ENCODE peak calls at places on chromosome 6, in seven cellular contexts. A is fibroblast of mammary gland, E is dorsolateral prefrontal cortex, C is astrocyte of the spinal cord, Q is natural killer cell, H is HCT116, P is heart left ventricle. G is an unnamed sample.
A peak's percentile ranks its signal among the peaks of the same experiment; 100 is the strongest.

GRCh38 chr6:168908166-168908565 is 345.5 kb downstream of the THBS2 start:
- DNase-seq in A (peak; percentile 95), E (no peak), C (peak; percentile 41), Q (no peak), H (no peak), P (no peak), G (no peak)

GRCh38 chr6:15249371-15250019 is 3.6 kb downstream of the JARID2 start:
- DNase-seq in A (no peak), E (no peak), C (no peak), Q (no peak), H (no peak), P (no peak), G (no peak)

GRCh38 chr6:120116343-120116742 is 766.8 kb upstream of the MAN1A1 start:
- DNase-seq in A (no peak), E (no peak), C (no peak), Q (no peak), H (no peak), P (no peak), G (no peak)

GRCh38 chr6:148514091-148514850 is 171.6 kb downstream of the SASH1 start:
- DNase-seq in A (peak; percentile 70), E (no peak), C (no peak), Q (no peak), H (no peak), P (no peak), G (no peak)

GRCh38 chr6:35294308-35294945 is 3.2 kb upstream of the DEF6 start:
- DNase-seq in A (peak; percentile 28), E (no peak), C (peak; percentile 33), Q (no peak), H (peak; percentile 23), P (no peak), G (peak; percentile 50)

GRCh38 chr6:149888659-149889058 is 9.3 kb downstream of the RAET1E start:
- DNase-seq in A (peak; percentile 67), E (no peak), C (no peak), Q (no peak), H (no peak), P (no peak), G (no peak)

GRCh38 chr6:16637635-16638034 is 123.6 kb downstream of the ATXN1 start:
- DNase-seq in A (peak; percentile 61), E (no peak), C (no peak), Q (no peak), H (no peak), P (no peak), G (no peak)

GRCh38 chr6:5936611-5937010 is 70.1 kb downstream of the NRN1 start:
- DNase-seq in A (peak; percentile 12), E (no peak), C (no peak), Q (no peak), H (no peak), P (no peak), G (no peak)

GRCh38 chr6:129124334-129124733 is 241.4 kb downstream of the LAMA2 start:
- DNase-seq in A (no peak), E (no peak), C (no peak), Q (no peak), H (no peak), P (no peak), G (no peak)

GRCh38 chr6:44676826-44677433 is 289.4 kb downstream of the CDC5L start:
- DNase-seq in A (peak; percentile 47), E (no peak), C (no peak), Q (no peak), H (no peak), P (no peak), G (no peak)

GRCh38 chr6:170135821-170136471 is 154.9 kb downstream of the DLL1 start:
- DNase-seq in A (no peak), E (no peak), C (no peak), Q (peak; percentile 14), H (no peak), P (peak; percentile 63), G (no peak)

GRCh38 chr6:12371641-12372146 is 81.5 kb downstream of the EDN1 start:
- DNase-seq in A (no peak), E (no peak), C (no peak), Q (no peak), H (no peak), P (no peak), G (no peak)

GRCh38 chr6:14542670-14543366 is 425.2 kb downstream of the CD83 start:
- DNase-seq in A (peak; percentile 95), E (no peak), C (peak; percentile 68), Q (no peak), H (peak; percentile 29), P (no peak), G (no peak)

GRCh38 chr6:134822920-134823430 is 126.9 kb downstream of the ALDH8A1 start:
- DNase-seq in A (peak; percentile 93), E (peak; percentile 43), C (peak; percentile 87), Q (no peak), H (peak; percentile 86), P (no peak), G (peak; percentile 67)

GRCh38 chr6:51841656-51842055 is 245.8 kb downstream of the PKHD1 start:
- DNase-seq in A (no peak), E (no peak), C (no peak), Q (no peak), H (no peak), P (no peak), G (peak; percentile 12)

GRCh38 chr6:148968636-148969270 is 221.9 kb downstream of the UST start:
- DNase-seq in A (peak; percentile 27), E (no peak), C (peak; percentile 70), Q (no peak), H (no peak), P (no peak), G (no peak)

GRCh38 chr6:52725530-52726192 is 37.6 kb downstream of the GSTA2 start:
- DNase-seq in A (peak; percentile 43), E (no peak), C (peak; percentile 12), Q (no peak), H (no peak), P (no peak), G (no peak)

GRCh38 chr6:112203577-112204349 is 50.6 kb downstream of the LAMA4 start:
- DNase-seq in A (peak; percentile 97), E (no peak), C (peak; percentile 82), Q (no peak), H (peak; percentile 72), P (no peak), G (no peak)

GRCh38 chr6:97215157-97215769 is 67.8 kb downstream of the MMS22L start:
- DNase-seq in A (peak; percentile 77), E (peak; percentile 48), C (peak; percentile 80), Q (no peak), H (peak; percentile 12), P (no peak), G (peak; percentile 24)

GRCh38 chr6:80445752-80446151 is 339.3 kb downstream of the BCKDHB start:
- DNase-seq in A (no peak), E (no peak), C (no peak), Q (no peak), H (no peak), P (no peak), G (no peak)

GRCh38 chr6:154138806-154139205 is 99.8 kb downstream of the OPRM1 start:
- DNase-seq in A (peak; percentile 4), E (no peak), C (no peak), Q (no peak), H (no peak), P (no peak), G (no peak)

GRCh38 chr6:42251500-42251899 is 33.8 kb upstream of the MRPS10 start:
- DNase-seq in A (no peak), E (no peak), C (peak; percentile 23), Q (no peak), H (no peak), P (no peak), G (no peak)

GRCh38 chr6:69098910-69099309 is 463.8 kb downstream of the ADGRB3 start:
- DNase-seq in A (no peak), E (no peak), C (no peak), Q (no peak), H (no peak), P (no peak), G (no peak)

GRCh38 chr6:144729502-144729901 is 444.4 kb downstream of the UTRN start:
- DNase-seq in A (no peak), E (no peak), C (no peak), Q (no peak), H (no peak), P (no peak), G (no peak)
- TF ChIP-seq CTCF in A (no peak), E (no peak), C (no peak), Q (no peak), H (no peak), P (no peak), G (no peak)

DNA sequence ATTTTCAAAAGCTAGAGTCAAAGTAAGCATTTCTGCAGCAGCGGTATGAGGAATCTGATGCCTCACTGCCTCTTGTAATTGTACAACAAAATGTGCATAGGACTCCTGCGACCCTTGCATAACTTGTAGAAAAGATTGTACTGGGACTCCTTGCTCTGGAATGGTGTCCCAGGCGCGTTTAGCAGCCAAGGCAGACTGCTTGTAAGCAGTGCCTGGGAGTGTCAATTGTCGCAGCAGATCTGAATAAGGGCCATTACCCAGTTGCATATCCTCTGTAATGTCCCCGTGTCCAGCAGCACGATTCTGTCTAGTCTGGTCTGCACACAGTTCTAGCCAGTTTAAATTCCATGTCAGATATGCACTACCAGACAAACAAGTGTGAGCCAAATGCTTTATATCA is 70.7 kb upstream of the BTN3A2 start:
- DNase-seq in A (no peak), E (no peak), C (no peak), Q (no peak), H (no peak), P (no peak), G (no peak)
- TF ChIP-seq CTCF in A (no peak), E (no peak), C (no peak), Q (no peak), H (no peak), P (no peak), G (no peak)

DNA sequence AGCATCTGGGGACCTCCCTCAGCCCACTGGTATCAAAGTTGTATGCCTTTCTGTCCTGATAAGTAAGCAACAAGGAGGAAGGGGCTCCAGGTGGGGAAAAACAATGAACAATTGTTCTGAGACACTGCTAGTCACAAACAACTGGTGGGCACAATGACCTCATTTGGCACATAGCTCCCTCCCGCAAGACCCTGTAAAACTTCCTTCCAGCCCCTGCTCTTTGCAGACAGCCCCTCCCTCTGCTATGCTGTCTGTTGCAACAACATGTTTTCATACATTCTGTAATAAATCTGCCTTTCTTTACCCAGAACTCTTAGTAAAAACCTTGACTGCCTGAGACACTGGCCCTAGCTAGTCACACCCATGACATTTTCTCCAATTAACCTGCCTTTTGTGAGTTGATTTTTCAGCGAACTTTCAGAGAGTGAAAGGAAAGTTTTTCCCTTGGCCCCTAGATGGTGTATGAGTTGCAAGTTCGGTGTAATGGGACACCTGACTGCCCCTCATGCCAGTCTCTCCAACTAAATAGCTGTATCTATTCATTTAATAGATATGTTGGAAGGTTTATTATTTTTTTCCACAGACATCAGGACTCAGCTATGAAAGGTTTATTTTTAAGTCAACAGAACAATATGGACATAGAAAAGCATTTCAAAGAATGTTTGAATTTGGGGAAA is 142.3 kb upstream of the SLC22A16 start:
- DNase-seq in A (peak; percentile 23), E (no peak), C (peak; percentile 11), Q (no peak), H (peak; percentile 3), P (no peak), G (no peak)
- TF ChIP-seq CTCF in A (peak; percentile 27), E (peak; percentile 50), C (peak; percentile 47), Q (no peak), H (no peak), P (peak; percentile 27), G (no peak)

DNA sequence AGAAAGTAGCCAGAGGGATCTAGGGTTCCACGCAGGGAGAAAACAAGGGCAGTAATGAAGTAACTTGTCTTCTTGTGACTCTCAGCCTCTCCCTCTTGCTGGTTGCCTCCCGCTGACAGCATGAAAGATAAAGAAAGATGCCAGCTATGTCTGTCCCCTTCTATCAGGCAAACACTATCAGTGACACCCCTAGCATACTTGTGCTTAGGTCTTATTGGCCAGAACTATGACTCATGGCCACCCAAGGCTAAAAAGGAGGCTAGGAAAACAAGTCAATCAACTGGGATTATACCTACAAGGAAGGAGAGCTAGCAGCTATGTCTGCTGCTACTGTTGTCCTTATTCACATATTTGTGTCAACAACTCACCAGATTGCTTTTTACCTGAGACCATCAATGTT is 206.8 kb upstream of the SOX4 start:
- DNase-seq in A (no peak), E (no peak), C (no peak), Q (no peak), H (no peak), P (no peak), G (no peak)
- TF ChIP-seq CTCF in A (no peak), E (no peak), C (no peak), Q (no peak), H (no peak), P (no peak), G (no peak)

G was measured in nephron progenitor cell.